ENCODE peak calls at places on chromosomes 13 and 19, in ten cellular contexts. V, L, W, X, U, O, G, I, T and H are unnamed samples.

GRCh38 chr13:32426981-32427851 is 714 bp downstream of the N4BP2L1 start:
- DNase-seq in V (peak), L (peak), W (peak), X (peak), U (peak), O (no peak), G (peak), I (peak), T (peak), H (peak)

GRCh38 chr13:101624210-101624922 is 171.9 kb downstream of the ITGBL1 start:
- DNase-seq in V (peak), L (no peak), W (no peak), X (no peak), U (no peak), O (no peak), G (no peak), I (no peak), T (no peak), H (no peak)

GRCh38 chr13:51453959-51454703 is 1.3 kb upstream of the INTS6 start:
- DNase-seq in V (peak), L (peak), W (peak), X (peak), U (no peak), O (no peak), G (no peak), I (peak), T (no peak), H (no peak)

GRCh38 chr19:2481466-2481865 is 5.5 kb downstream of the GADD45B start:
- DNase-seq in V (no peak), L (no peak), W (no peak), X (no peak), U (no peak), O (no peak), G (no peak), I (no peak), T (no peak), H (no peak)

GRCh38 chr19:4256563-4256962 is 9.7 kb downstream of the YJU2 start:
- DNase-seq in V (no peak), L (no peak), W (no peak), X (no peak), U (no peak), O (no peak), G (no peak), I (no peak), T (no peak), H (peak)

GRCh38 chr13:24032252-24032651 is 128.3 kb upstream of the SPATA13 start:
- DNase-seq in V (no peak), L (no peak), W (no peak), X (no peak), U (no peak), O (no peak), G (no peak), I (no peak), T (no peak), H (no peak)

GRCh38 chr19:41233748-41234240 is 14.8 kb downstream of the AXL start:
- DNase-seq in V (no peak), L (no peak), W (peak), X (peak), U (no peak), O (no peak), G (no peak), I (peak), T (no peak), H (peak)

GRCh38 chr13:28136916-28137315 is 1.4 kb upstream of the PAN3 start:
- DNase-seq in V (no peak), L (peak), W (no peak), X (no peak), U (no peak), O (no peak), G (no peak), I (no peak), T (no peak), H (peak)

GRCh38 chr19:58538257-58539168 is 5.4 kb upstream of the TRIM28 start:
- DNase-seq in V (peak), L (peak), W (no peak), X (no peak), U (no peak), O (no peak), G (peak), I (no peak), T (no peak), H (no peak)

GRCh38 chr19:6738726-6739389 is 622 bp upstream of the TRIP10 start:
- DNase-seq in V (no peak), L (no peak), W (peak), X (peak), U (no peak), O (no peak), G (peak), I (peak), T (no peak), H (no peak)

GRCh38 chr13:111957913-111958450 is 109.0 kb upstream of the SOX1 start:
- DNase-seq in V (no peak), L (no peak), W (no peak), X (no peak), U (no peak), O (no peak), G (peak), I (no peak), T (no peak), H (no peak)
- TF ChIP-seq POLR2A in V (no peak), L (no peak), W (no peak), X (no peak), U (no peak), O (no peak), G (no peak), I (no peak), T (no peak), H (no peak)

GRCh38 chr13:55569514-55569913 is 1571.2 kb upstream of the PRR20A start:
- DNase-seq in V (no peak), L (no peak), W (no peak), X (no peak), U (no peak), O (no peak), G (no peak), I (no peak), T (no peak), H (no peak)

GRCh38 chr13:55571237-55571867 is 1569.4 kb upstream of the PRR20A start:
- DNase-seq in V (no peak), L (no peak), W (no peak), X (no peak), U (no peak), O (no peak), G (no peak), I (no peak), T (no peak), H (no peak)

GRCh38 chr13:55572408-55572807 is 1568.3 kb upstream of the PRR20A start:
- DNase-seq in V (no peak), L (no peak), W (no peak), X (no peak), U (no peak), O (no peak), G (no peak), I (no peak), T (no peak), H (no peak)

GRCh38 chr13:55569082-55569481 is 1571.6 kb upstream of the PRR20A start:
- DNase-seq in V (no peak), L (no peak), W (no peak), X (no peak), U (no peak), O (no peak), G (no peak), I (no peak), T (no peak), H (no peak)

GRCh38 chr13:55570371-55570770 is 1570.3 kb upstream of the PRR20A start:
- DNase-seq in V (no peak), L (no peak), W (no peak), X (no peak), U (no peak), O (no peak), G (no peak), I (no peak), T (no peak), H (no peak)
- TF ChIP-seq POLR2A in V (no peak), L (no peak), W (no peak), X (no peak), U (no peak), O (no peak), G (no peak), I (no peak), T (no peak), H (no peak)

DNA sequence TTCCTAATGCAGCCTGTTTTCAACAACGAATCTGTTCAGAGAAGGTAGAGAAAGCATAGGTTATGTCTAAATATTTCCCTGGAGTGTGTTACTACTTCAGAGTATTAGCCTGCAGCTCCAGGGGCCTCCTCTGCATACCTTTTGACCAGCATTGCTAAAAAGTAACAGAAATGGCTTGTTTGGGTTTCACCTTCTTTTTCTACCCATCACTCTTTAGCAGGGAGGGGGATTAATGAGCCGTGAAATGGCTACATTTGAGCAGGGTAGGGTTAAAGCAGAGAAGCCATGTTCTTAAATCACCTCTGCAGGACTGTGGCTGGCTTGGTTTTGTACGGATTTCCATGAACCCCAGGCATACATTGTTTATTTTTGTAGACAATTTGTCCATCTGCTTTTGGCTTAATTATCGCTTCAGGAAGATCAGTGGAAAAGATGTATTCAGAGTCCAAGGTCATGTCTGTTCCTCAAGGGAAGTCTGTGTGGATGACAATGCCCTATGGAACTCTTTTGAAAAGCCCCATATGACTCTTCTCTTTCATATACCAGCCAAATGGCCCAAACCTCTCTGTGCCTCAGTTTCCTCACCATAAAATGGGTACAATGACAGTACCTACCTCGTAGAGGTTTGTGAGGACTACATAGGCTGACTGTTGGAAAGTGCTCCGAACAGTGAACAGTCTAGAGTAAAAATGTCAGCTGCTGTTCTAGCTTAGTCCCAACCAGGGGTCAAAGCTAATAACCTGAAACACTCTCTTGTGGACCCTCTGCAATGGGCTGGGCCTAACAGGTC is 104.4 kb downstream of the COL4A2 start:
- DNase-seq in V (no peak), L (no peak), W (no peak), X (no peak), U (no peak), O (no peak), G (no peak), I (no peak), T (no peak), H (no peak)
- TF ChIP-seq POLR2A in V (no peak), L (no peak), W (no peak), X (no peak), U (no peak), O (no peak), G (no peak), I (no peak), T (no peak), H (no peak)

GRCh38 chr19:21492932-21493906 is 12.2 kb upstream of the ZNF429 start:
- DNase-seq in V (no peak), L (no peak), W (no peak), X (no peak), U (no peak), O (no peak), G (no peak), I (peak), T (no peak), H (no peak)
- TF ChIP-seq POLR2A in V (no peak), L (no peak), W (no peak), X (no peak), U (no peak), O (no peak), G (no peak), I (no peak), T (no peak), H (no peak)

GRCh38 chr19:7920520-7921301 is 573 bp downstream of the SNAPC2 start:
- DNase-seq in V (peak), L (peak), W (peak), X (peak), U (peak), O (peak), G (peak), I (peak), T (peak), H (peak)
- TF ChIP-seq POLR2A in V (no peak), L (no peak), W (no peak), X (peak), U (no peak), O (no peak), G (no peak), I (peak), T (no peak), H (peak)

DNA sequence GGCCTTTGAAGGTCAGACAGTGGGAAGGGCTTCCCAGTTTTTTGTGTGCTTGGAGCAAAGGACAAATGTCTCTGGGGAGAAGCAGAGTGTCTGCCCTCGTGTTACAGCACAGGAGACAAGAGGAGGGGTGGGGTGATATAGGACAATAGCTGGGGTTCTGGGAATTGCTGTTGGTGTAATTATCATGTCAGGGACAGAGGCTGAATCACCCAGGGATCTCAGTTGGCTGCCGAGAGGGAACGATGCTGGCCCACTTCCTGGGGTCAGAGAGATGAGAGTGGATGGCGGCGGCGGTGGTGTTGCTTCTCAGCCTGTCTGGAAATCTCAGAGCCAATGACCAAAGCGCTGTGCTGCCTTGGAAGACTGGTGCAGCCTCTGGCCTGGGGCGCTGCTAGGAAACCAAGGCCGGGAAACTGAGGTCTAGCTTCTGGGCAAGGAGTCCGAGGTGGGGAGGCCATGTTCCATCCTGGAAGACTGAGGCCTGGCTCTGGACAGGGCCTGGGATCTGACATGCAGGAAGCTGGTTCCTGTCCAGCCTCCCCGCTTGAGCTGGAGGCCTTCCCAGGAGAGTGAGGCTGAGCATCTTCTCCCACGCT is 1.3 kb downstream of the INAFM1 start:
- DNase-seq in V (no peak), L (no peak), W (peak), X (no peak), U (no peak), O (no peak), G (no peak), I (peak), T (no peak), H (peak)
- TF ChIP-seq POLR2A in V (no peak), L (no peak), W (no peak), X (no peak), U (no peak), O (no peak), G (no peak), I (no peak), T (no peak), H (no peak)

GRCh38 chr19:33795370-33796163 is 1.1 kb upstream of the KCTD15 start:
- DNase-seq in V (peak), L (peak), W (peak), X (peak), U (peak), O (no peak), G (peak), I (peak), T (peak), H (peak)
- TF ChIP-seq POLR2A in V (peak), L (no peak), W (no peak), X (peak), U (no peak), O (no peak), G (no peak), I (no peak), T (peak), H (no peak)

DNA sequence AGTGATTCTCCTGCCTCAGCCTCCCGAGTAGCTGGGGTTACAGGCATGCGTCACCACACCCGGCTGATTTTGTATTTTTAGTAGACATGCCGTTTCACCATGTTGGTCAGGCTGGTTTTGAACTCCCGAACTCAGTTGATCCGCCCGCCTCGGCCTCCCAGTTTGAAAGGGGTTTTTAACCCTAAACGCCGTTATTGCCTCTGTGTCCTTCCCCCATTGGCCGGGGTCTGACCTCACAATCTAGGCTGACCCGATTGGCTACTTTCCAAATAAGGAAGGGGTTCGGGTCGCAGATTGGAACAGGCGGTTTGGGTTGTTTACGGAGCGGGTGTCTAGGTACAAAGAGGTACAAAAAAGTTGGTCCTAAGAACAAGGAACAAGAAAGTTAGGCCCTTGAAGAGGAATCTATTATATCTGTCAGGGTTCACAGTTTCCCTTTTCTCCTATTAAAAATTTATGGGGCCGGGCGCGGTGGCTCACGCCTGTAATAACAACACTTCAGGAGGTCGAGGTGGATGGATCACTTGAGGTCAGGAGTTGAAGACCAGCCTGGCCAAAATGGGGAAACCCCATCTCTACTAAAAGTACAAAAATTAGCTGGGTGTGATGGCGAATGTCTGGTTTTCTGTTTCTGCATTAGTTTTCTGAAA is 1.0 kb downstream of the ZNF253 start:
- DNase-seq in V (peak), L (peak), W (no peak), X (peak), U (no peak), O (no peak), G (no peak), I (peak), T (no peak), H (peak)
- TF ChIP-seq POLR2A in V (no peak), L (no peak), W (no peak), X (no peak), U (no peak), O (no peak), G (no peak), I (no peak), T (no peak), H (no peak)